ENCODE peak calls at places on chromosomes 1 and 21, in four cellular contexts. V is K562, G is HCT116, B is GM12878. F is an unnamed sample.

GRCh38 chr1:37486680-37487618 is 12.6 kb downstream of the ZC3H12A start:
- DNase-seq in B (no peak), V (peak), G (peak), F (peak)

GRCh38 chr1:997728-998050 is 2.2 kb downstream of the HES4 start:
- DNase-seq in B (no peak), G (no peak), V (peak), F (no peak)

GRCh38 chr1:205594846-205595245 is 37.0 kb downstream of the ELK4 start:
- DNase-seq in V (no peak), B (no peak), G (no peak), F (peak)

GRCh38 chr1:116151739-116152576 is 40.8 kb downstream of the MAB21L3 start:
- DNase-seq in V (peak), G (peak), B (peak), F (peak)

GRCh38 chr1:66267211-66267940 is 266.6 kb upstream of the SGIP1 start:
- DNase-seq in G (no peak), B (no peak), V (no peak), F (no peak)

GRCh38 chr21:22900511-22900910 is 1902.3 kb downstream of the NCAM2 start:
- DNase-seq in G (no peak), V (no peak), B (no peak), F (no peak)

GRCh38 chr1:59692591-59692990 is 122.2 kb upstream of the HOOK1 start:
- DNase-seq in V (no peak), G (no peak), B (no peak), F (no peak)

GRCh38 chr1:233114159-233114558 is 163.7 kb downstream of the NTPCR start:
- DNase-seq in G (peak), V (no peak), B (no peak), F (no peak)

GRCh38 chr1:27116697-27117096 is 38.2 kb downstream of the SLC9A1 start:
- DNase-seq in V (no peak), B (no peak), G (no peak), F (no peak)

GRCh38 chr1:33393991-33394390 is 36.9 kb downstream of the PHC2 start:
- DNase-seq in G (no peak), B (no peak), V (no peak), F (no peak)

GRCh38 chr1:207644852-207645631 is at the start of gene CR1L:
- DNase-seq in V (peak), G (no peak), B (no peak), F (no peak)

GRCh38 chr1:68470388-68470970 is 20.7 kb upstream of the RPE65 start:
- DNase-seq in B (no peak), G (no peak), V (no peak), F (no peak)

GRCh38 chr1:219710529-219711194 is 97.8 kb upstream of the ZC3H11B start:
- DNase-seq in B (no peak), V (no peak), G (peak), F (no peak)

GRCh38 chr1:86258106-86258505 is 101.5 kb upstream of the COL24A1 start:
- DNase-seq in B (no peak), V (no peak), G (no peak), F (no peak)

GRCh38 chr1:54361342-54361741 is 44.9 kb downstream of the SSBP3 start:
- DNase-seq in V (no peak), G (no peak), B (no peak), F (no peak)

GRCh38 chr21:38816400-38816973 is 10.8 kb downstream of the ETS2 start:
- DNase-seq in B (no peak), G (no peak), V (no peak), F (no peak)

GRCh38 chr1:51234721-51235425 is 1.2 kb upstream of the RNF11 start:
- DNase-seq in V (peak), B (peak), G (no peak), F (no peak)

GRCh38 chr1:152107984-152108898 is 7.0 kb downstream of the TCHH start:
- DNase-seq in B (no peak), G (peak), V (no peak), F (peak)

GRCh38 chr1:241627453-241628329 is 12.5 kb downstream of the CHML start:
- DNase-seq in V (peak), G (peak), B (peak), F (no peak)

GRCh38 chr21:46122758-46123683 is 25.1 kb downstream of the COL6A2 start:
- DNase-seq in B (no peak), V (no peak), G (no peak), F (no peak)

GRCh38 chr1:113617438-113618141 is 141.7 kb downstream of the PHTF1 start:
- DNase-seq in B (no peak), G (no peak), V (no peak), F (no peak)

GRCh38 chr1:28278763-28279162 is 19.4 kb downstream of the SESN2 start:
- DNase-seq in V (peak), B (no peak), G (no peak), F (no peak)

GRCh38 chr1:115867216-115867615 is 26.3 kb upstream of the NHLH2 start:
- DNase-seq in B (no peak), V (no peak), G (no peak), F (no peak)

GRCh38 chr1:65343286-65343685 is 33.9 kb downstream of the DNAJC6 start:
- DNase-seq in V (no peak), G (no peak), B (no peak), F (no peak)

GRCh38 chr1:31764307-31765040 is at the start of gene ADGRB2:
- DNase-seq in B (no peak), V (peak), G (no peak), F (no peak)

GRCh38 chr1:200899954-200900867 is 5.5 kb downstream of the INAVA start:
- DNase-seq in G (no peak), V (no peak), B (no peak), F (no peak)

GRCh38 chr1:214824758-214825157 is 221.8 kb downstream of the CENPF start:
- DNase-seq in B (no peak), G (no peak), V (no peak), F (no peak)

GRCh38 chr1:233607252-233608119 is 6.4 kb upstream of the KCNK1 start:
- DNase-seq in G (no peak), B (no peak), V (no peak), F (no peak)

GRCh38 chr1:3981746-3982505 is 81.9 kb upstream of the C1orf174 start:
- DNase-seq in V (no peak), B (no peak), G (no peak), F (no peak)

GRCh38 chr1:3899776-3900149 is 309 bp downstream of the C1orf174 start:
- DNase-seq in G (no peak), B (no peak), V (peak), F (no peak)

GRCh38 chr1:67515324-67516080 is 85.3 kb upstream of the SERBP1 start:
- DNase-seq in V (no peak), G (no peak), B (no peak), F (peak)

GRCh38 chr1:110538082-110538481 is 19.1 kb upstream of the KCNA10 start:
- DNase-seq in G (no peak), V (no peak), B (no peak), F (no peak)

GRCh38 chr21:42118901-42119300 is 47.8 kb downstream of the UMODL1 start:
- DNase-seq in V (no peak), B (no peak), G (no peak), F (no peak)

GRCh38 chr1:34829250-34829649 is 30.3 kb downstream of the SMIM12 start:
- DNase-seq in B (no peak), V (peak), G (no peak), F (peak)

GRCh38 chr21:41583274-41583790 is 75.4 kb upstream of the TMPRSS2 start:
- DNase-seq in G (no peak), B (no peak), V (no peak), F (no peak)

GRCh38 chr1:23473037-23473800 is 10.8 kb downstream of the ASAP3 start:
- DNase-seq in B (no peak), V (no peak), G (no peak), F (no peak)

GRCh38 chr1:169779150-169779549 is 15.6 kb downstream of the METTL18 start:
- DNase-seq in G (no peak), V (no peak), B (no peak), F (no peak)

GRCh38 chr1:169776440-169776839 is 18.3 kb downstream of the METTL18 start:
- DNase-seq in V (no peak), B (no peak), G (no peak), F (no peak)

GRCh38 chr1:169782596-169782995 is 12.1 kb downstream of the METTL18 start:
- DNase-seq in V (no peak), B (no peak), G (no peak), F (no peak)

GRCh38 chr1:169784102-169784501 is 10.6 kb downstream of the METTL18 start:
- DNase-seq in V (no peak), B (no peak), G (no peak), F (no peak)

DNA sequence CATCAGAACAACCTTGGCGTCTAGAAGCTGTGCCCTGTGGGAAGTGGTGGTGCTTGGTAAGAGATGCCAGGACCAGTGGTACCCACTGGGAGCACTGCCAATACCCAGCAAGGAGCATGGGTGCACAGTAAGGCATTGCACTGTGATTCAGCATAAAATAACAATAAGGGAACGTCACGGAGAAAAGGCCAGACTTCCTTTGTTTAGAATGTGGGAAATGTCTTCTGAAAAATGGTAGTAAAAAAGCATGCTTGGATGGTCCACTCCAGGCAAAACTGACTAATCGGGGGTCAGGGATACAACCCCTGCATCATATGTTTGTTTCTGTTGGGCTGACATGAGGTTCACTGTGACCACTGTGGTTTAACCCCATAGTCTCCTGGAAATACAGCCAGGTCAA is 14.7 kb downstream of the METTL18 start:
- DNase-seq in G (no peak), V (no peak), B (no peak), F (no peak)
- TF ChIP-seq EGR1 in G (no peak), V (no peak), B (no peak), F (no peak)

GRCh38 chr1:15173863-15174614 is 20.5 kb downstream of the TMEM51 start:
- DNase-seq in B (no peak), V (no peak), G (no peak), F (no peak)

GRCh38 chr1:15168479-15168878 is 14.9 kb downstream of the TMEM51 start:
- DNase-seq in G (no peak), B (peak), V (no peak), F (no peak)

GRCh38 chr1:15170071-15170470 is 16.5 kb downstream of the TMEM51 start:
- DNase-seq in B (no peak), G (no peak), V (no peak), F (no peak)

GRCh38 chr1:15172405-15173259 is 19.1 kb downstream of the TMEM51 start:
- DNase-seq in G (no peak), B (no peak), V (no peak), F (no peak)

DNA sequence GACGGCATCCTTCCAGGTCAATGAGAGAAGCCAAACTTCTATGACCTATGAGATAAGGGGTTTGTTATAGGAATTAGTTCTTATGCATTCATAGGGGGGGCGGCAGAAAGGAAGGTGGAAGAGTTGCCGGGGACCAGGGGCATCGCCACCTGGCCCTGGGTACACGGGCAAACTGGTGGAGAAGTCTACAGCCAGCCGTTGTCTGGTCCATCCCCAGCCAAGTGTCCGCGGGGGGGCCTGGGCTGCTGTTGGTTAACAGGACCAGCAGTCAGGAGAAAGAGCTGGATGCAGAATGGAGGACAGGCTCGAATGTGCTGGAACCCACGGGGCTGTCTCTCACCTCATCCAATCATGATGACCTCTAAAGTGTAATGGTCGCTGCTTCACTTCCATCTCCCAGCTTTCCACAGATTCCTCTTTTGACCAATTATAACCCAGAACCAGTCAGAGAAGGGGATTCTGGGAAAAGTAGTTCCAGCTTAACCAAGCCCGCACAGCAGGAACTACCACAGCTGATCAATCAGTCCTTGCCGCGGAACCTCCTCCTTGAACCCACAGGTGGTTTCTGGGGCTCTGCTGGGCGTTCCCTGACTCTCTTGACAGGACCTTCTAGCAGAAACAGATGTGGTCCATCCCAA is 17.8 kb downstream of the TMEM51 start:
- DNase-seq in G (no peak), V (no peak), B (no peak), F (no peak)
- TF ChIP-seq SP1 in G (no peak), V (no peak), B (no peak), F (no peak)

DNA sequence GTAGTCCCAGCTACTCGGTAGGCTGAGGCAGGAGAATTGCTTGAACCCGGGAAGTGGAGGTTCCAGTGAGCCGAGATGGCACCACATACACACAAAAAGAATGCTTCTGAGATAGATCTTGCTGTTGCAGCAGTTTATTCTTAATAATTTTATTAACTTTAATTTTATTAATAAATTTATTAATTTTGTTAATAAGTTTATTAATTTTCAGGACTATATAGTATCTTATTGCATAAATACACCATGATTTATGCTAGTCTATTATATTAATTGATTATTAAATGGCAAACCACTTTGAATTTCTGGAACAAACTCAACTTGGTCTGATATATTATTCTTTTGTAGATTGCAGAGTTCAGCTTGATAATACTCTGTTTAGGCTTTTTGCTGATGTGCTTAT is 99.5 kb downstream of the CLIC6 start:
- DNase-seq in V (no peak), B (no peak), G (no peak), F (no peak)
- TF ChIP-seq EGR1 in V (no peak), B (no peak), G (no peak), F (no peak)

DNA sequence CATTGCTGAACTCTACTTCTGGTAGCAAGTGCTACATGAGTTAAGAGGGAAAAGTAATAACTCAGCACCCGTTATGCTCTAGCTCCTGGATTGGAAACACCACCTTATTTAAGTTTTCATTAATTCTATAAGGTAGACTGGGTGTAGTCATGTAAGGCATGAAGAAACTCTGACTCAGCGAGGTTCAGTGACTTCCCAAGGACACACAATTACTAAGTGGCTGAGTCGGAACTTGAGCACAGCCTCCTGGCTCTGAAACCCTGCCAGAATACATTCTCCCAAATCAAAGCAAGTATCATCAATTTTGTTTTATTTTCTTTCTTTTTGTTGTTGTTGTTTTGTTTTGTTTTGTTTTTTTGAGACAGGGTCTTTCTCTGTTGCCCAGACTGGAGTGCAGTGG is 29.1 kb upstream of the SCCPDH start:
- DNase-seq in G (no peak), B (no peak), V (no peak), F (no peak)
- TF ChIP-seq SP1 in G (no peak), B (no peak), V (no peak), F (no peak)

GRCh38 chr1:7149080-7149838 is 364.0 kb downstream of the CAMTA1 start:
- DNase-seq in B (no peak), V (no peak), G (no peak), F (peak)

GRCh38 chr1:7150951-7151350 is 365.7 kb downstream of the CAMTA1 start:
- DNase-seq in B (no peak), V (no peak), G (no peak), F (no peak)

GRCh38 chr1:7146710-7147109 is 361.5 kb downstream of the CAMTA1 start:
- DNase-seq in V (no peak), G (no peak), B (no peak), F (no peak)

GRCh38 chr1:7145947-7146346 is 360.7 kb downstream of the CAMTA1 start:
- DNase-seq in B (no peak), G (no peak), V (no peak), F (no peak)
- TF ChIP-seq EGR1 in B (no peak), G (no peak), V (no peak), F (no peak)

GRCh38 chr1:6475381-6476133 is 9.6 kb upstream of the TNFRSF25 start:
- DNase-seq in V (peak), B (no peak), G (no peak), F (peak)
- TF ChIP-seq SP1 in V (no peak), B (no peak), G (no peak), F (no peak)

F was measured in H1.